ENCODE peak calls at places on chromosomes 6 and 20, in four cellular contexts. One of them, this sample, is unnamed.

GRCh38 chr6:158737710-158738615 is 81.2 kb downstream of the EZR start:
- DNase-seq in AG04450: no peak
- DNase-seq in CD8-positive, alpha-beta T cell: no peak
- DNase-seq in HFFc6: peak
- DNase-seq in this sample: no peak

GRCh38 chr6:5173862-5174643 is 86.7 kb downstream of the LYRM4 start:
- DNase-seq in CD8-positive, alpha-beta T cell: peak
- DNase-seq in AG04450: no peak
- DNase-seq in HFFc6: no peak
- DNase-seq in this sample: no peak

GRCh38 chr20:35572838-35573237 is 31.0 kb downstream of the ERGIC3 start:
- DNase-seq in AG04450: no peak
- DNase-seq in CD8-positive, alpha-beta T cell: no peak
- DNase-seq in HFFc6: no peak
- DNase-seq in this sample: no peak

GRCh38 chr20:11907621-11908020 is 10.1 kb upstream of the BTBD3 start:
- DNase-seq in HFFc6: no peak
- DNase-seq in AG04450: no peak
- DNase-seq in CD8-positive, alpha-beta T cell: no peak
- DNase-seq in this sample: no peak

GRCh38 chr6:105596284-105596755 is 193.4 kb upstream of the PREP start:
- DNase-seq in CD8-positive, alpha-beta T cell: no peak
- DNase-seq in AG04450: peak
- DNase-seq in HFFc6: peak
- DNase-seq in this sample: no peak

GRCh38 chr20:3172933-3173581 is at the start of gene LZTS3:
- DNase-seq in AG04450: no peak
- DNase-seq in CD8-positive, alpha-beta T cell: peak
- DNase-seq in HFFc6: no peak
- DNase-seq in this sample: peak

GRCh38 chr20:51481311-51481997 is 61.1 kb downstream of the NFATC2 start:
- DNase-seq in AG04450: no peak
- DNase-seq in HFFc6: no peak
- DNase-seq in CD8-positive, alpha-beta T cell: no peak
- DNase-seq in this sample: no peak

GRCh38 chr6:25199544-25199943 is 79.6 kb upstream of the CARMIL1 start:
- DNase-seq in HFFc6: no peak
- DNase-seq in AG04450: no peak
- DNase-seq in CD8-positive, alpha-beta T cell: no peak
- DNase-seq in this sample: no peak

GRCh38 chr6:151387175-151387574 is 4.2 kb downstream of the ZBTB2 start:
- DNase-seq in AG04450: no peak
- DNase-seq in HFFc6: no peak
- DNase-seq in CD8-positive, alpha-beta T cell: no peak
- DNase-seq in this sample: no peak

GRCh38 chr20:38728237-38728761 is 4.0 kb downstream of the SLC32A1 start:
- DNase-seq in CD8-positive, alpha-beta T cell: no peak
- DNase-seq in HFFc6: no peak
- DNase-seq in AG04450: no peak
- DNase-seq in this sample: no peak

GRCh38 chr6:99467509-99468106 is 42.5 kb upstream of the PNISR start:
- DNase-seq in HFFc6: peak
- DNase-seq in AG04450: no peak
- DNase-seq in CD8-positive, alpha-beta T cell: no peak
- DNase-seq in this sample: no peak

GRCh38 chr6:45956663-45957062 is 59.0 kb downstream of the CLIC5 start:
- DNase-seq in HFFc6: no peak
- DNase-seq in CD8-positive, alpha-beta T cell: no peak
- DNase-seq in AG04450: no peak
- DNase-seq in this sample: no peak

GRCh38 chr6:87540541-87540940 is 49.2 kb downstream of the RARS2 start:
- DNase-seq in AG04450: no peak
- DNase-seq in HFFc6: no peak
- DNase-seq in CD8-positive, alpha-beta T cell: no peak
- DNase-seq in this sample: no peak

GRCh38 chr20:11261533-11262000 is 587.8 kb upstream of the JAG1 start:
- DNase-seq in CD8-positive, alpha-beta T cell: no peak
- DNase-seq in HFFc6: peak
- DNase-seq in AG04450: peak
- DNase-seq in this sample: no peak

GRCh38 chr6:11209369-11209768 is 23.1 kb downstream of the NEDD9 start:
- DNase-seq in AG04450: no peak
- DNase-seq in HFFc6: no peak
- DNase-seq in CD8-positive, alpha-beta T cell: no peak
- DNase-seq in this sample: no peak

GRCh38 chr6:136761227-136761922 is 30.9 kb downstream of the MAP3K5 start:
- DNase-seq in AG04450: no peak
- DNase-seq in CD8-positive, alpha-beta T cell: no peak
- DNase-seq in HFFc6: peak
- DNase-seq in this sample: no peak

GRCh38 chr6:77463881-77464867 is 883 bp upstream of the HTR1B start:
- DNase-seq in HFFc6: no peak
- DNase-seq in AG04450: no peak
- DNase-seq in CD8-positive, alpha-beta T cell: no peak
- DNase-seq in this sample: no peak

GRCh38 chr20:48642105-48642880 is 185.5 kb downstream of the PREX1 start:
- DNase-seq in CD8-positive, alpha-beta T cell: no peak
- DNase-seq in HFFc6: no peak
- DNase-seq in AG04450: no peak
- DNase-seq in this sample: no peak

GRCh38 chr20:2946988-2947961 is 74.0 kb downstream of the PTPRA start:
- DNase-seq in AG04450: peak
- DNase-seq in CD8-positive, alpha-beta T cell: no peak
- DNase-seq in HFFc6: no peak
- DNase-seq in this sample: no peak

GRCh38 chr6:76644231-76644630 is 571.8 kb upstream of the IMPG1 start:
- DNase-seq in HFFc6: no peak
- DNase-seq in CD8-positive, alpha-beta T cell: no peak
- DNase-seq in AG04450: no peak
- DNase-seq in this sample: no peak

GRCh38 chr20:13302647-13303425 is 81.8 kb downstream of the ISM1 start:
- DNase-seq in HFFc6: peak
- DNase-seq in CD8-positive, alpha-beta T cell: no peak
- DNase-seq in AG04450: no peak
- DNase-seq in this sample: no peak

GRCh38 chr6:44254957-44255808 is 2.1 kb downstream of the SLC35B2 start:
- DNase-seq in AG04450: no peak
- DNase-seq in CD8-positive, alpha-beta T cell: no peak
- DNase-seq in HFFc6: no peak
- DNase-seq in this sample: no peak

GRCh38 chr6:167825759-167826229 is 917 bp upstream of the AFDN start:
- DNase-seq in HFFc6: no peak
- DNase-seq in AG04450: no peak
- DNase-seq in CD8-positive, alpha-beta T cell: no peak
- DNase-seq in this sample: peak

GRCh38 chr20:34997171-34997570 is 41.5 kb downstream of the MYH7B start:
- DNase-seq in HFFc6: no peak
- DNase-seq in CD8-positive, alpha-beta T cell: no peak
- DNase-seq in AG04450: no peak
- DNase-seq in this sample: no peak

GRCh38 chr20:2140561-2140960 is 38.9 kb downstream of the STK35 start:
- DNase-seq in HFFc6: peak
- DNase-seq in AG04450: no peak
- DNase-seq in CD8-positive, alpha-beta T cell: no peak
- DNase-seq in this sample: no peak

GRCh38 chr6:169961772-169962561 is 210.5 kb downstream of the ERMARD start:
- DNase-seq in AG04450: no peak
- DNase-seq in HFFc6: no peak
- DNase-seq in CD8-positive, alpha-beta T cell: no peak
- DNase-seq in this sample: peak

GRCh38 chr20:10247440-10247839 is 28.8 kb downstream of the SNAP25 start:
- DNase-seq in HFFc6: no peak
- DNase-seq in AG04450: no peak
- DNase-seq in CD8-positive, alpha-beta T cell: no peak
- DNase-seq in this sample: no peak

GRCh38 chr20:41179961-41180360 is 42.6 kb downstream of the PLCG1 start:
- DNase-seq in HFFc6: no peak
- DNase-seq in CD8-positive, alpha-beta T cell: no peak
- DNase-seq in AG04450: no peak
- DNase-seq in this sample: no peak

GRCh38 chr6:7617954-7618764 is 28.2 kb downstream of the SNRNP48 start:
- DNase-seq in AG04450: no peak
- DNase-seq in HFFc6: peak
- DNase-seq in CD8-positive, alpha-beta T cell: no peak
- DNase-seq in this sample: no peak
- TF ChIP-seq CTCF in AG04450: no peak
- TF ChIP-seq CTCF in HFFc6: peak
- TF ChIP-seq CTCF in CD8-positive, alpha-beta T cell: no peak
- TF ChIP-seq CTCF in this sample: no peak

DNA sequence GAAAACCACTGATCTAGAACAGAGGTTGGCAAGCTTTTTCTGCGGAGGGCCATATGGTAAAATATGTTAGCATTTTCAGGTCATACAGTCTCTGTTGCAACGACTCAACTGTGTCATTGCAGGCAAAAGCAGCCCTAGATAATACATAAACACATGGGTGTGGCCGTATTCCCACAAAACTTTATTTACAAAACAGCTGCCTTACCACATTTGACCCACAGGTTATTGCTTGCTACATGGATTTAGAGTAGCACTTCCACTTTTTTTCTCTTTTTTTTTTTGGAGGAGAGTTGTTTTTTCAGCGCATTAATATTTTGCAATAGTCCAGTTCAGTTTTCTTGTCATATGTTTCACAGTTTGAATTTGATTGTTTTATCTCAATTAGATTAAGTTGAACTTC is 2.5 kb upstream of the IGF2R start:
- DNase-seq in CD8-positive, alpha-beta T cell: no peak
- DNase-seq in AG04450: no peak
- DNase-seq in HFFc6: no peak
- DNase-seq in this sample: no peak
- TF ChIP-seq CTCF in CD8-positive, alpha-beta T cell: no peak
- TF ChIP-seq CTCF in AG04450: no peak
- TF ChIP-seq CTCF in HFFc6: peak
- TF ChIP-seq CTCF in this sample: no peak

GRCh38 chr6:79404261-79404660 is 133.0 kb downstream of the LCA5 start:
- DNase-seq in CD8-positive, alpha-beta T cell: no peak
- DNase-seq in AG04450: no peak
- DNase-seq in HFFc6: no peak
- DNase-seq in this sample: no peak

GRCh38 chr6:79408598-79408997 is 128.6 kb downstream of the LCA5 start:
- DNase-seq in CD8-positive, alpha-beta T cell: no peak
- DNase-seq in AG04450: no peak
- DNase-seq in HFFc6: no peak
- DNase-seq in this sample: no peak

GRCh38 chr6:79399499-79399898 is 137.7 kb downstream of the LCA5 start:
- DNase-seq in HFFc6: no peak
- DNase-seq in AG04450: no peak
- DNase-seq in CD8-positive, alpha-beta T cell: no peak
- DNase-seq in this sample: no peak

GRCh38 chr6:79403525-79403924 is 133.7 kb downstream of the LCA5 start:
- DNase-seq in CD8-positive, alpha-beta T cell: no peak
- DNase-seq in AG04450: no peak
- DNase-seq in HFFc6: no peak
- DNase-seq in this sample: no peak

DNA sequence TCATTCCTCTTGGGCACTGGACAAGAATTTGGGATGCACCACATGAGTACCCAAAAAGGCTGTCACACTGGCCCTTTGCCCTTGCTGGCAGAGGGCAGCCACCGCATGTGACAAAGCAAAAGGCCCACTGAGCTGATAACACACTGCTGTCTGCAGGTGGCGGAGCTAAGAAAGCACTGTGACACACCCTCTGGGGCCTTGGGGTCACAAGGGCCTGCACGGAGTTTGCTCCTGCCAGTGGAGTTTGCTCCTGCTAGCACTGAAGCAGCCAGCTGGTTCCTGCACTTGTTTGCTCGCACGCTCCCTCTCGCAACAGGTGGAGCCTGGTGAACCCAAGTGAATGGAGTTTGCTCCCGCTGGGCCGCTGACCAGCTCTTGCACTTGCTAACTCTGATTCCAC is 132.6 kb downstream of the LCA5 start:
- DNase-seq in HFFc6: no peak
- DNase-seq in AG04450: no peak
- DNase-seq in CD8-positive, alpha-beta T cell: no peak
- DNase-seq in this sample: no peak
- TF ChIP-seq CTCF in HFFc6: no peak
- TF ChIP-seq CTCF in AG04450: no peak
- TF ChIP-seq CTCF in CD8-positive, alpha-beta T cell: no peak
- TF ChIP-seq CTCF in this sample: no peak

GRCh38 chr6:107868867-107869611 is 44.9 kb upstream of the SCML4 start:
- DNase-seq in AG04450: no peak
- DNase-seq in CD8-positive, alpha-beta T cell: no peak
- DNase-seq in HFFc6: no peak
- DNase-seq in this sample: no peak

GRCh38 chr6:107864235-107864970 is 40.3 kb upstream of the SCML4 start:
- DNase-seq in CD8-positive, alpha-beta T cell: no peak
- DNase-seq in HFFc6: no peak
- DNase-seq in AG04450: no peak
- DNase-seq in this sample: no peak

GRCh38 chr6:107866606-107867301 is 42.6 kb upstream of the SCML4 start:
- DNase-seq in HFFc6: peak
- DNase-seq in CD8-positive, alpha-beta T cell: no peak
- DNase-seq in AG04450: no peak
- DNase-seq in this sample: no peak

GRCh38 chr6:107869871-107870270 is 45.8 kb upstream of the SCML4 start:
- DNase-seq in AG04450: no peak
- DNase-seq in HFFc6: no peak
- DNase-seq in CD8-positive, alpha-beta T cell: no peak
- DNase-seq in this sample: no peak

GRCh38 chr6:107867302-107867615 is 43.1 kb upstream of the SCML4 start:
- DNase-seq in HFFc6: no peak
- DNase-seq in CD8-positive, alpha-beta T cell: no peak
- DNase-seq in AG04450: no peak
- DNase-seq in this sample: no peak
- TF ChIP-seq CTCF in HFFc6: no peak
- TF ChIP-seq CTCF in CD8-positive, alpha-beta T cell: peak
- TF ChIP-seq CTCF in AG04450: no peak
- TF ChIP-seq CTCF in this sample: no peak

DNA sequence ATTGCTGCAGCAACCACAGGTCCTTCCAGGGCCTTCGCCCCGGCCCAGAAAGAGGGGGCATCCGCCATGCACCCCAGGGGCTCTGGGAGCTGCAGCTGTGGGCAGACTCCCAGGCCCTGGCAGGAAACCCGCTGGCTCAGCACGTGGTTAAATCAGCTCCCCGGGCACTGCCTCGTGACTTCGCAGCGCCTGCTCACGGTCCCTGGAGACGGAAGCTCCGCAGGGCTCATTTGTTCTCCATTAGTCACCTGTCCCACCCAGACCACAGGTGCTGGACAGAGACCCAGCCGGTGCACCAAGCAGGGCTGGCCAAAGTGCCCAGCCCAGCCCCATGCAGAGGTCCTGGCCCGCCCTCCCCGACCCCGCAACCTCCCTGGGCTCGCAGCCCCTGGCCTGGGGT is 14.7 kb downstream of the KCNQ2 start:
- DNase-seq in AG04450: no peak
- DNase-seq in HFFc6: no peak
- DNase-seq in CD8-positive, alpha-beta T cell: no peak
- DNase-seq in this sample: no peak
- TF ChIP-seq CTCF in AG04450: no peak
- TF ChIP-seq CTCF in HFFc6: no peak
- TF ChIP-seq CTCF in CD8-positive, alpha-beta T cell: no peak
- TF ChIP-seq CTCF in this sample: no peak